ENCODE peak calls at places on chromosome 7, in four cellular contexts. One of them, this sample, is unnamed. For H3K36me3, the result is how much of the 10 kb centered on the place peaks cover.

GRCh38 chr7:105098863-105099515 is 85.0 kb downstream of the KMT2E start:
- DNase-seq in K562: no peak
- DNase-seq in HepG2: no peak
- DNase-seq in HCT116: no peak
- DNase-seq in this sample: no peak

GRCh38 chr7:38006559-38006958 is 86.1 kb downstream of the EPDR1 start:
- DNase-seq in K562: no peak
- DNase-seq in HepG2: no peak
- DNase-seq in HCT116: no peak
- DNase-seq in this sample: no peak

GRCh38 chr7:11552676-11553075 is 279.3 kb downstream of the THSD7A start:
- DNase-seq in K562: no peak
- DNase-seq in HepG2: no peak
- DNase-seq in HCT116: no peak
- DNase-seq in this sample: no peak

GRCh38 chr7:42014625-42015412 is 222.2 kb downstream of the GLI3 start:
- DNase-seq in K562: peak
- DNase-seq in HepG2: peak
- DNase-seq in HCT116: peak
- DNase-seq in this sample: no peak

GRCh38 chr7:4361774-4362173 is 320.3 kb upstream of the FOXK1 start:
- DNase-seq in K562: no peak
- DNase-seq in HepG2: peak
- DNase-seq in HCT116: no peak
- DNase-seq in this sample: no peak

GRCh38 chr7:83941300-83941699 is 253.3 kb downstream of the SEMA3A start:
- DNase-seq in K562: no peak
- DNase-seq in HepG2: no peak
- DNase-seq in HCT116: no peak
- DNase-seq in this sample: no peak

GRCh38 chr7:57868771-57869483 is 418.9 kb downstream of the ZNF716 start:
- DNase-seq in K562: no peak
- DNase-seq in HepG2: no peak
- DNase-seq in HCT116: no peak
- DNase-seq in this sample: no peak

GRCh38 chr7:66054063-66054462 is 21.6 kb upstream of the ASL start:
- DNase-seq in K562: no peak
- DNase-seq in HepG2: no peak
- DNase-seq in HCT116: no peak
- DNase-seq in this sample: no peak

GRCh38 chr7:151491859-151492258 is 27.8 kb downstream of the RHEB start:
- DNase-seq in K562: no peak
- DNase-seq in HepG2: peak
- DNase-seq in HCT116: peak
- DNase-seq in this sample: peak

GRCh38 chr7:88927-89921 is 103.1 kb upstream of the FAM20C start:
- DNase-seq in K562: no peak
- DNase-seq in HepG2: no peak
- DNase-seq in HCT116: no peak
- DNase-seq in this sample: no peak

GRCh38 chr7:154996756-154997155 is 6.2 kb downstream of the PAXIP1 start:
- DNase-seq in K562: no peak
- DNase-seq in HepG2: no peak
- DNase-seq in HCT116: no peak
- DNase-seq in this sample: no peak

GRCh38 chr7:112452102-112452888 is 2.0 kb downstream of the IFRD1 start:
- DNase-seq in K562: no peak
- DNase-seq in HepG2: peak
- DNase-seq in HCT116: no peak
- DNase-seq in this sample: peak

GRCh38 chr7:114759347-114760062 is 162.4 kb upstream of the MDFIC start:
- DNase-seq in K562: no peak
- DNase-seq in HepG2: no peak
- DNase-seq in HCT116: no peak
- DNase-seq in this sample: no peak

GRCh38 chr7:102912742-102913141 is at the start of gene LRRC17:
- DNase-seq in K562: no peak
- DNase-seq in HepG2: no peak
- DNase-seq in HCT116: no peak
- DNase-seq in this sample: no peak

GRCh38 chr7:127708788-127709187 is 56.8 kb downstream of the SND1 start:
- DNase-seq in K562: peak
- DNase-seq in HepG2: peak
- DNase-seq in HCT116: peak
- DNase-seq in this sample: peak

GRCh38 chr7:47342646-47343045 is 239.3 kb downstream of the TNS3 start:
- DNase-seq in K562: no peak
- DNase-seq in HepG2: no peak
- DNase-seq in HCT116: no peak
- DNase-seq in this sample: no peak

GRCh38 chr7:158550886-158551452 is 36.7 kb downstream of the PTPRN2 start:
- DNase-seq in K562: peak
- DNase-seq in HepG2: no peak
- DNase-seq in HCT116: no peak
- DNase-seq in this sample: no peak

GRCh38 chr7:12670071-12670729 is 17.2 kb upstream of the ARL4A start:
- DNase-seq in K562: no peak
- DNase-seq in HepG2: peak
- DNase-seq in HCT116: no peak
- DNase-seq in this sample: no peak

GRCh38 chr7:128902761-128903585 is 7.5 kb downstream of the KCP start:
- DNase-seq in K562: peak
- DNase-seq in HepG2: no peak
- DNase-seq in HCT116: no peak
- DNase-seq in this sample: peak

GRCh38 chr7:139679731-139680594 is 97.8 kb downstream of the HIPK2 start:
- DNase-seq in K562: no peak
- DNase-seq in HepG2: peak
- DNase-seq in HCT116: no peak
- DNase-seq in this sample: no peak

GRCh38 chr7:132117181-132117580 is 459.1 kb downstream of the PLXNA4 start:
- DNase-seq in K562: peak
- DNase-seq in HepG2: no peak
- DNase-seq in HCT116: no peak
- DNase-seq in this sample: no peak

GRCh38 chr7:30594055-30594539 is 581 bp upstream of the GARS1 start:
- DNase-seq in K562: peak
- DNase-seq in HepG2: peak
- DNase-seq in HCT116: no peak
- DNase-seq in this sample: no peak

GRCh38 chr7:144403649-144404061 is at the start of gene NOBOX:
- DNase-seq in K562: no peak
- DNase-seq in HepG2: no peak
- DNase-seq in HCT116: no peak
- DNase-seq in this sample: no peak

GRCh38 chr7:151876899-151877777 is at the start of gene PRKAG2:
- DNase-seq in K562: peak
- DNase-seq in HepG2: no peak
- DNase-seq in HCT116: no peak
- DNase-seq in this sample: no peak

GRCh38 chr7:138797715-138798320 is at the start of the genes ATP6V0A4 and TMEM213:
- DNase-seq in K562: no peak
- DNase-seq in HepG2: no peak
- DNase-seq in HCT116: no peak
- DNase-seq in this sample: no peak

GRCh38 chr7:29115753-29116152 is 30.6 kb downstream of the CPVL start:
- DNase-seq in K562: no peak
- DNase-seq in HepG2: no peak
- DNase-seq in HCT116: no peak
- DNase-seq in this sample: no peak

GRCh38 chr7:28107960-28108359 is 72.6 kb downstream of the JAZF1 start:
- DNase-seq in K562: no peak
- DNase-seq in HepG2: no peak
- DNase-seq in HCT116: peak
- DNase-seq in this sample: no peak
- TF ChIP-seq TCF7L2 in K562: no peak
- TF ChIP-seq TCF7L2 in HepG2: no peak
- TF ChIP-seq TCF7L2 in HCT116: no peak
- TF ChIP-seq TCF7L2 in this sample: no peak

DNA sequence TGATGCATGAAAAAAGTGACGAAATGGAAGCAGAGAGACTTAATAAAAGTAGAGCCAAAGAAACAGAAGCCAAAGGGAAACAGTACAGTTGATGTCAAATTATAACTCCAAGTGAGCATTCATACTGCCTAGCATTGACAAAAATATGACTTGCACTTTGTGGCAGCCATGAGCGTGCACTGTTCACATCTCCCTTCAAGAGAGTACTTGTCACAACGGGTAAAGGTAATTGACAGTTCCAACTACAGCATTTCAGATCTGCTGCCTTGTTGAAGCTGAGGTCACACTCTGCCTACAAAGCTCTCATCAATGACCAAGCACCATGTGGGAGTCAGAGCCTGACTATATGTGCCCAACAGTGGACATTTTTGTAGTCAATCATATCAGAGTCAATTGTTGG is 54.3 kb downstream of the IQUB start:
- DNase-seq in K562: no peak
- DNase-seq in HepG2: no peak
- DNase-seq in HCT116: no peak
- DNase-seq in this sample: no peak
- H3K36me3 ChIP-seq in K562: under half
- H3K36me3 ChIP-seq in HepG2: under half
- H3K36me3 ChIP-seq in HCT116: under half
- H3K36me3 ChIP-seq in this sample: under half

DNA sequence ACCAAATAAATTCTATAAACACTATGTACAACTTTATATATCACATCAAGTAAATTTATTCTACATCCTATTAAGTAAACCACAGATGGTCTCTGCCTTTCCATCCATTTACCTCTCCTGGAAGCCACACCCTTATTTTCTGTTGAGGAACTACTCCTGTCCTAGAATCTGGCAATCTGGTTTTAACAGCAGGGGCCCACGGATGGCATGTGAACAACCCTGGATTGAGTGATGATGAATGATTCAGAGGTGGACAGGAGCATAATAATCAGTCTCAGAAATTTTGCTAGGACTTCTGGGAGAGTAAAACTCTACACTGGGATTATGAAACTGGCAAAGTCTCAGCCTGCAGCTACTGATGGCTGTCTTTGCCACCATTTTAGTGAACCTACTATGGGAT is 54.1 kb downstream of the CDK6 start:
- DNase-seq in K562: no peak
- DNase-seq in HepG2: no peak
- DNase-seq in HCT116: no peak
- DNase-seq in this sample: no peak
- TF ChIP-seq TCF7L2 in K562: no peak
- TF ChIP-seq TCF7L2 in HepG2: no peak
- TF ChIP-seq TCF7L2 in HCT116: no peak
- TF ChIP-seq TCF7L2 in this sample: no peak

GRCh38 chr7:36905836-36906235 is 181.5 kb upstream of the AOAH start:
- DNase-seq in K562: no peak
- DNase-seq in HepG2: no peak
- DNase-seq in HCT116: no peak
- DNase-seq in this sample: no peak
- H3K36me3 ChIP-seq in K562: under half
- H3K36me3 ChIP-seq in HepG2: under half
- H3K36me3 ChIP-seq in HCT116: under half
- H3K36me3 ChIP-seq in this sample: under half

DNA sequence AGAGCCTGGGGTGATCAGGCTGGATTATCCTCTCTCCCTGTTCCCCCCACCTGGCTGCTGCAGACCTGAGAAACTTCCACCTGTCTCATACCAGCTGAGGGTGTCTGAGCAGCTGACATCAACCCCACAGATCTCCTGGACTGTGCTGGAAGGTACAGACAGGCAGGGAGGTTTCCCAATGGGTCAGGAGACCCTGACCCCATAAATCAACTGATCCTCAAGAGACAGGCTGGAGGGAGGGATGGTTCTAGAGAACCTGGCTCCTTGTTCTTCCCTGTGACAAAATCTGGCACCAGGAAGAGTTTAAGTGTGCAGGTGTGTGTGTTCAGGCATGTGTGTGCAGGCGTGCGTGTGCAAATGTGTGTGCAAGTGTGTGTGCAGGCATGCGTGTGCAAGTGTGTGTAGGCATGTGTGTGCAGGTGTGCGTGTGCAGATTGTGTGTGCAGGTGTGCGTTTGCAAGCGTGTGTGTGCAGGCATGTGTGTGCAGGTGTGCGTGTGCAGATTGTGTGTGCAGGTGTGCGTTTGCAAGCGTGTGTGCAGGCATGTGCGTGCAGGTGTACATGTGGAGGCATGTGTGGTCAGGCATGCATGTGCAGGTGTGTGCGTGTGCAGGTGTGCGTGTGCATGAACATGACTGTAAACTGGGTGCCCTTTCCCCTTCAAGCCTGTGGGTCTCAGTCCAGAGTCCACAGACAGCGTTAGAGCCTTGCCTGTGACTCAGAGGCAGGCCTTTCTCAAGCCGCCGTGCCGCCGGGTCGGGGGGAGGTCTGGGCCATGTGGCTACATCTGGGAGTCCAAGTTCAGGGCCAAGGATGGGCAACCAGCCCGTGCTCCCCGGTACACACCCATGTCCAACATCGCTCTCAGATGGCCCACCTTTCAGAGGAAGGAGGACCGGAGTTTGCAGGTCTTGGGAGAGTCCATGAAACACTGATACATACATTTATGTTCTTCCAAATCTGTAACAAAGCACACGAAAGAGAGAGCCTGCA is 50.1 kb upstream of the ELN start:
- DNase-seq in K562: no peak
- DNase-seq in HepG2: peak
- DNase-seq in HCT116: no peak
- DNase-seq in this sample: no peak
- TF ChIP-seq TCF7L2 in K562: no peak
- TF ChIP-seq TCF7L2 in HepG2: no peak
- TF ChIP-seq TCF7L2 in HCT116: no peak
- TF ChIP-seq TCF7L2 in this sample: no peak

DNA sequence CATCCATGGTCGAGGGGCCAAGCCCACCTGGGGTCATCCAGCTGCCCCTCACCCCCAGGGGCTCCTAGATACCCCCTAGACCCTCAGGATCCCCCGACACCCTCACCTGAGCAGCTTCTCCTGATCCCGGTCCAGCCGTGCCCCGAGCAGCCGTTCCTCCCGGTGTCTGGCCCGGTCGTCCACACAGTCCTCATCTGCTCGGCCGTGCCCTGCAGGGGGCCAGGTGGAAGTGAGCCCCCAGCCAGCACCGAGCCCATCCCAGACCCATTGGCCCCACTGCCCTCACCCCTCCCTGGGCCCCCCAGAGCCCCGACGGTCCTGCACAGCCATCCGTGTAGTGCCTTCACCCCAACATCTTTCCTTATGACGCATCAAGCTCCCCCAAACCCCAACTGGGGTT is 45.8 kb downstream of the TNRC18 start:
- DNase-seq in K562: no peak
- DNase-seq in HepG2: no peak
- DNase-seq in HCT116: no peak
- DNase-seq in this sample: no peak
- H3K36me3 ChIP-seq in K562: under half
- H3K36me3 ChIP-seq in HepG2: half or more
- H3K36me3 ChIP-seq in HCT116: under half
- H3K36me3 ChIP-seq in this sample: under half

DNA sequence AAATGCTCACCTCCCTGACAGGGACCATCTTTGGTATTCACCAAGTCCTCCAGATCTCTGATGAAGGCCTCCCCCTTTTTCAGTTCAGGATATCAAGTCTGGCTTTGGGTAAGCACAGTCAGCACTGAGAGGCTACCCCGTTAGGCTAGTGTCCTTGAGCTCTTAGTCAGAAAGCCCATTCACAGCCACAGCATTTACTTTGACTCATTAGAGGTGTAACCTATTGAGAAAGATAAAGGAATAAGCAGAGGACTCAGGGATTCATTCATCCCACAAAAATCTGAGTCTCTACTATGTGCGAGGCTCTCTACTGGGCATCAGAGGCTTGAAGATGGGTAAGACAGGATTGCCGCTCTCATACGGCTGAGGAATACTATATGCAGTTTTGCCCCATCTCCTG is 14.0 kb upstream of the RAMP3 start:
- DNase-seq in K562: no peak
- DNase-seq in HepG2: peak
- DNase-seq in HCT116: no peak
- DNase-seq in this sample: no peak
- TF ChIP-seq TCF7L2 in K562: no peak
- TF ChIP-seq TCF7L2 in HepG2: no peak
- TF ChIP-seq TCF7L2 in HCT116: no peak
- TF ChIP-seq TCF7L2 in this sample: no peak

This sample was measured in Panc1.